ENCODE peak calls at places on chromosomes 2 and 18, in eight cellular contexts. V is NCI-H1105 treated with DMSO at 0.1 percent for 48 hours; H is HFFc6; E is RWPE1; P is activated T-cell treated with anti-CD3 and anti-CD28 coated beads, Interleukin-2, amount 50 U/mL, for 4 hours; O is stimulated activated naive CD8-positive, alpha-beta T cell treated with anti-CD3 and anti-CD28 coated beads, Interleukin-15, amount 100 ng/mL, for 72 hours; J is T-helper 2 cell; D is astrocyte of the spinal cord. Z is an unnamed sample.

GRCh38 chr2:9178905-9179571 is 27.6 kb upstream of the ASAP2 start:
- DNase-seq in V (peak), H (peak), E (peak), P (no peak), O (no peak), J (no peak), D (peak), Z (no peak)

GRCh38 chr2:156704612-156705011 is 268.4 kb downstream of the GPD2 start:
- DNase-seq in V (no peak), H (no peak), E (no peak), P (no peak), O (no peak), J (no peak), D (no peak), Z (no peak)

GRCh38 chr2:201854841-201855240 is 48.5 kb downstream of the CDK15 start:
- DNase-seq in V (no peak), H (peak), E (peak), P (no peak), O (no peak), J (no peak), D (no peak), Z (no peak)

GRCh38 chr2:189012373-189012772 is 38.2 kb downstream of the COL3A1 start:
- DNase-seq in V (no peak), H (no peak), E (no peak), P (no peak), O (no peak), J (no peak), D (no peak), Z (no peak)

GRCh38 chr2:46275995-46276394 is 21.2 kb upstream of the EPAS1 start:
- DNase-seq in V (no peak), H (no peak), E (no peak), P (no peak), O (peak), J (no peak), D (no peak), Z (no peak)

GRCh38 chr18:59715966-59716369 is 18.7 kb upstream of the CCBE1 start:
- DNase-seq in V (no peak), H (peak), E (peak), P (no peak), O (no peak), J (no peak), D (peak), Z (no peak)

GRCh38 chr2:152240559-152241231 is 65.1 kb upstream of the STAM2 start:
- DNase-seq in V (no peak), H (peak), E (peak), P (no peak), O (no peak), J (no peak), D (peak), Z (no peak)

GRCh38 chr2:179953359-179953758 is 53.7 kb downstream of the CWC22 start:
- DNase-seq in V (no peak), H (no peak), E (no peak), P (no peak), O (no peak), J (no peak), D (no peak), Z (no peak)

GRCh38 chr18:9642799-9643445 is 28.6 kb upstream of the PPP4R1 start:
- DNase-seq in V (no peak), H (no peak), E (peak), P (no peak), O (no peak), J (no peak), D (peak), Z (no peak)

GRCh38 chr2:174762464-174762863 is 1.8 kb downstream of the CHRNA1 start:
- DNase-seq in V (no peak), H (no peak), E (no peak), P (no peak), O (no peak), J (no peak), D (no peak), Z (no peak)

GRCh38 chr2:240604291-240604938 is 17.9 kb downstream of the CAPN10 start:
- DNase-seq in V (no peak), H (peak), E (peak), P (no peak), O (no peak), J (no peak), D (peak), Z (peak)

GRCh38 chr2:127469974-127470373 is 51.7 kb downstream of the PROC start:
- DNase-seq in V (no peak), H (no peak), E (no peak), P (no peak), O (no peak), J (no peak), D (no peak), Z (no peak)

GRCh38 chr2:30115141-30115980 is 31.4 kb upstream of the YPEL5 start:
- DNase-seq in V (peak), H (peak), E (peak), P (peak), O (peak), J (peak), D (peak), Z (peak)

GRCh38 chr18:74631242-74632087 is 33.8 kb downstream of the ZNF407 start:
- DNase-seq in V (no peak), H (peak), E (no peak), P (no peak), O (no peak), J (no peak), D (peak), Z (no peak)

GRCh38 chr2:239532859-239533258 is 132.0 kb upstream of the HDAC4 start:
- DNase-seq in V (no peak), H (no peak), E (no peak), P (no peak), O (no peak), J (no peak), D (no peak), Z (no peak)

GRCh38 chr18:57970356-57971095 is 73.5 kb upstream of the NEDD4L start:
- DNase-seq in V (no peak), H (no peak), E (no peak), P (no peak), O (no peak), J (no peak), D (no peak), Z (no peak)

GRCh38 chr2:129876576-129876975 is 102.9 kb upstream of the RAB6C start:
- DNase-seq in V (peak), H (no peak), E (no peak), P (no peak), O (no peak), J (no peak), D (no peak), Z (no peak)

GRCh38 chr18:42798606-42799005 is 316.9 kb downstream of the RIT2 start:
- DNase-seq in V (peak), H (no peak), E (no peak), P (no peak), O (no peak), J (no peak), D (no peak), Z (no peak)

GRCh38 chr2:225670111-225670974 is 270.8 kb downstream of the NYAP2 start:
- DNase-seq in V (peak), H (peak), E (peak), P (no peak), O (no peak), J (no peak), D (peak), Z (no peak)

GRCh38 chr2:124566518-124566970 is 541.5 kb downstream of the CNTNAP5 start:
- DNase-seq in V (peak), H (no peak), E (no peak), P (no peak), O (no peak), J (no peak), D (no peak), Z (no peak)

GRCh38 chr2:192593561-192593960 is 398.8 kb upstream of the TMEFF2 start:
- DNase-seq in V (no peak), H (no peak), E (no peak), P (no peak), O (no peak), J (no peak), D (no peak), Z (no peak)

GRCh38 chr2:105683145-105683544 is 61.6 kb upstream of the NCK2 start:
- DNase-seq in V (no peak), H (no peak), E (no peak), P (no peak), O (no peak), J (no peak), D (no peak), Z (no peak)

GRCh38 chr2:119823734-119824334 is 64.1 kb downstream of the PTPN4 start:
- DNase-seq in V (no peak), H (peak), E (peak), P (peak), O (no peak), J (peak), D (peak), Z (peak)

Z was measured in GM12891.